ENCODE peak calls at places on chromosome 10, in four cellular contexts. B, K, A and I are unnamed samples.

GRCh38 chr10:3106908-3107425 is 39.6 kb downstream of the PFKP start:
- DNase-seq in B (no peak), K (no peak), A (no peak), I (no peak)

GRCh38 chr10:572066-572465 is 117.4 kb downstream of the DIP2C start:
- DNase-seq in B (no peak), K (no peak), A (no peak), I (no peak)

GRCh38 chr10:128063736-128064614 is 62.2 kb downstream of the MKI67 start:
- DNase-seq in B (no peak), K (no peak), A (no peak), I (no peak)

GRCh38 chr10:118256825-118257570 is 85.1 kb downstream of the FAM204A start:
- DNase-seq in B (no peak), K (no peak), A (no peak), I (no peak)

GRCh38 chr10:84076047-84076388 is 63.3 kb upstream of the GHITM start:
- DNase-seq in B (no peak), K (no peak), A (no peak), I (no peak)

GRCh38 chr10:5518143-5518542 is 6.6 kb upstream of the CALML3 start:
- DNase-seq in B (no peak), K (no peak), A (no peak), I (no peak)

GRCh38 chr10:16856567-16856966 is 39.3 kb upstream of the RSU1 start:
- DNase-seq in B (no peak), K (no peak), A (no peak), I (no peak)

GRCh38 chr10:88080213-88080612 is 216.8 kb downstream of the PTEN start:
- DNase-seq in B (no peak), K (no peak), A (no peak), I (no peak)

GRCh38 chr10:61890430-61890829 is 11.1 kb upstream of the ARID5B start:
- DNase-seq in B (no peak), K (peak), A (no peak), I (no peak)

DNA sequence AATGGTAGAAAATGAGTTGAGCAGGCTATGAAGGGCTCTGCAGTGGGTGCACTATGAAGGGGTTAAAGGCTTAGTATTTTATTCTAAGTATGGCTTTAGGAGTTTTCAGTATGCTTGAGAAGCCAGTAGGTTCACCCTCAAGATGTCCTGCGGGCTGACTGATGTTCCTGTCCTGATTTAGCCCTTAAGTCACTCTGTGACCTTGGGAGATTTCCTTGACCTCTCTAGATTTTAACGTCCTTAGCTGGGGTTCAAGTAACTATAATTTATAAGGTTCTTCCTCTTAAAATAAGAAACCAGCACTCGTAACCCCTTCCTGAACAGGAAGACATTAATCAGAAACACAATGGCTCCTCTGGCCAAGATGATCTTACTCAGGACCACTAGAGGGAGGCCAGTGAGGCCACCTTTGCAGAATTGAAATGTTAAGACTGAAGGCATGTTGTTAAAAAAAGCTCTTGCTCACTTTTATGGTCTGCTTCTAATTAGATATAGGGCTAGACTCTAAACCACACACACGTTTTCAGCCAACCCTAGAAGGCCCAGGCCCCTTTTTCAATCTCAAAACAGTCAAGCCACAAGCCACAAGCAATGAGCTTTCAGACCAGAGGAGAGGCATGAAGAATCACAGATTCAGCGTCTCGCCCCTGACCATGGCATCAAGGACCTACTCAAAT is 42.0 kb downstream of the CDK1 start:
- DNase-seq in B (no peak), K (no peak), A (no peak), I (no peak)
- H3K27ac ChIP-seq in B (no peak), K (no peak), A (no peak), I (no peak)

GRCh38 chr10:78643513-78643912 is 425.3 kb upstream of the ZMIZ1 start:
- DNase-seq in B (no peak), K (no peak), A (no peak), I (no peak)
- H3K27ac ChIP-seq in B (no peak), K (no peak), A (no peak), I (no peak)

GRCh38 chr10:132397036-132397541 is at the start of gene PWWP2B:
- DNase-seq in B (no peak), K (no peak), A (peak), I (no peak)
- H3K27ac ChIP-seq in B (peak), K (peak), A (peak), I (no peak)

GRCh38 chr10:107561136-107561650 is 396.7 kb upstream of the SORCS1 start:
- DNase-seq in B (no peak), K (no peak), A (no peak), I (no peak)
- H3K27ac ChIP-seq in B (no peak), K (no peak), A (no peak), I (no peak)

GRCh38 chr10:22633106-22633505 is 81.3 kb downstream of the PIP4K2A start:
- DNase-seq in B (no peak), K (peak), A (no peak), I (no peak)
- H3K27ac ChIP-seq in B (no peak), K (no peak), A (no peak), I (no peak)

DNA sequence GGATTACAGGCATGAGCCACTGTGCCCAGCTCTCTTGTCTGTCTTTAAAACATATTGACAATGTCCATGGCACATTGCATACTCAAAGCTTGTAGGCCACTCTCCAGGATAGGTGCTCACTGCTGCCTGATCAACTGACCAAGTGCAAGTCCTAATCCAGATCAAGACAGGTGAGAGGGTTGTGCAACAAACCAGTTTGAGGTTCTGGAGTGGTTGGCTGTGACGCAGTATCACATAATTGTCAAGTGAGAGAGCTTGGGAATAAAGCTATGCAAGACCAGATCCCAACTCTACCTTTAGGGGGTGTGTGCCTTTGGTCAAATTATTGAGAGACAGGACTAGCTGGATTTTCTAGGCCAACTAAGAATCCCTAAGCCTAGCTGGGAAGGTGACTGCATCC is 43.0 kb upstream of the OPN4 start:
- DNase-seq in B (peak), K (peak), A (no peak), I (no peak)
- H3K27ac ChIP-seq in B (no peak), K (no peak), A (no peak), I (no peak)

DNA sequence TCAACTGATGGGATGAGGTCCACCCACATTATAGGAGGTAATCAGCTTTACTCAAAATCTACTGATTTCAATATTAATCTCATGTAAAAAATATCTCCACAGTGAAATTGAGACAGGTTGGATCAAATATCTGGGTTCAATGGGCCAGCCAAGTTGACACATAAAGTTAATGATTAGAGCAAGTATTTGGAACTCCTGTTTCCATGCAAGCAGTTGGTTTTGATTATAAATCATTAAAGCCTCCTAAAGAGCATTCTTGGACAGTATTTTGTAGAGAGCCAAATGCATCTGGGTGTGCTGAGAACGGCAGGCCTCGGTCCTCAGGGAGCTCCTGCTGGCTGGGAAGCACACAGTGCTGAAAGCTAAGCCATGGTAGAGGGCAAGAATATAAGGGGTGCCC is 126.9 kb upstream of the BTBD16 start:
- DNase-seq in B (no peak), K (no peak), A (no peak), I (no peak)
- H3K27ac ChIP-seq in B (no peak), K (no peak), A (peak), I (no peak)

GRCh38 chr10:48194830-48195229 is 79.7 kb downstream of the FRMPD2 start:
- DNase-seq in B (no peak), K (no peak), A (no peak), I (no peak)
- H3K27ac ChIP-seq in B (no peak), K (no peak), A (no peak), I (no peak)